ENCODE peak calls at places on chromosome 16, in six cellular contexts. D is Calu3; H is stimulated activated naive CD8-positive, alpha-beta T cell treated with anti-CD3 and anti-CD28 coated beads, Interleukin-15, amount 100 ng/mL, for 72 hours; A is ELR; T is K562; Z is right atrium auricular region. N is an unnamed sample.

GRCh38 chr16:67437513-67437912 is 6.6 kb downstream of the HSD11B2 start:
- DNase-seq in D (no peak), H (no peak), A (no peak), T (no peak), Z (no peak), N (no peak)

GRCh38 chr16:67822511-67822910 is 15.8 kb downstream of the TSNAXIP1 start:
- DNase-seq in D (no peak), H (no peak), A (peak), T (no peak), Z (no peak), N (no peak)

GRCh38 chr16:1596516-1596915 is 15.4 kb downstream of the IFT140 start:
- DNase-seq in D (no peak), H (no peak), A (no peak), T (no peak), Z (no peak), N (no peak)

GRCh38 chr16:70267516-70267915 is 15.8 kb upstream of the EXOSC6 start:
- DNase-seq in D (peak), H (no peak), A (peak), T (peak), Z (no peak), N (peak)

GRCh38 chr16:23903001-23903414 is 67.2 kb downstream of the PRKCB start:
- DNase-seq in D (no peak), H (no peak), A (peak), T (peak), Z (no peak), N (no peak)

GRCh38 chr16:88343276-88343791 is 39.4 kb upstream of the ZNF469 start:
- DNase-seq in D (no peak), H (no peak), A (no peak), T (no peak), Z (no peak), N (no peak)

GRCh38 chr16:3637371-3637923 is 17.0 kb upstream of the DNASE1 start:
- DNase-seq in D (no peak), H (peak), A (no peak), T (no peak), Z (peak), N (peak)

GRCh38 chr16:83233153-83233552 is 574.6 kb upstream of the HSBP1 start:
- DNase-seq in D (no peak), H (no peak), A (no peak), T (no peak), Z (no peak), N (no peak)

GRCh38 chr16:23081675-23082119 is 67.6 kb downstream of the USP31 start:
- DNase-seq in D (no peak), H (no peak), A (peak), T (no peak), Z (no peak), N (no peak)

GRCh38 chr16:49491736-49492089 is 118.1 kb downstream of the C16orf78 start:
- DNase-seq in D (no peak), H (no peak), A (no peak), T (no peak), Z (no peak), N (no peak)

GRCh38 chr16:10122546-10122945 is 59.7 kb downstream of the GRIN2A start:
- DNase-seq in D (peak), H (no peak), A (peak), T (peak), Z (no peak), N (no peak)

GRCh38 chr16:80265624-80266306 is 275.0 kb upstream of the DYNLRB2 start:
- DNase-seq in D (no peak), H (no peak), A (no peak), T (no peak), Z (no peak), N (peak)

GRCh38 chr16:88671806-88672205 is 8.9 kb upstream of the MVD start:
- DNase-seq in D (no peak), H (no peak), A (no peak), T (no peak), Z (no peak), N (no peak)

GRCh38 chr16:12837756-12838155 is 34.1 kb upstream of the CPPED1 start:
- DNase-seq in D (no peak), H (no peak), A (no peak), T (no peak), Z (no peak), N (no peak)

GRCh38 chr16:56352351-56353053 is 72.8 kb downstream of the AMFR start:
- DNase-seq in D (no peak), H (no peak), A (no peak), T (no peak), Z (no peak), N (no peak)

GRCh38 chr16:57720142-57720575 is 15.4 kb upstream of the KATNB1 start:
- DNase-seq in D (peak), H (peak), A (peak), T (peak), Z (no peak), N (peak)

GRCh38 chr16:27638833-27639587 is 89.1 kb downstream of the KATNIP start:
- DNase-seq in D (no peak), H (no peak), A (no peak), T (no peak), Z (no peak), N (no peak)

N was measured in small intestine.